ENCODE peak calls at places on chromosomes 3 and 15, in ten cellular contexts. G, U, R, T, F, I, D, C, A and Y are unnamed samples.

GRCh38 chr15:75410196-75410595 is 41.3 kb downstream of the SIN3A start:
- DNase-seq in G (no peak), U (no peak), R (no peak), T (no peak), F (no peak), I (no peak), D (no peak), C (no peak), A (no peak), Y (no peak)

GRCh38 chr3:18051312-18051711 is 308.9 kb upstream of the TBC1D5 start:
- DNase-seq in G (no peak), U (no peak), R (no peak), T (no peak), F (no peak), I (no peak), D (no peak), C (no peak), A (no peak), Y (no peak)

GRCh38 chr15:77865701-77866100 is 211.8 kb downstream of the TBC1D2B start:
- DNase-seq in G (no peak), U (no peak), R (no peak), T (no peak), F (no peak), I (no peak), D (peak), C (no peak), A (peak), Y (no peak)

GRCh38 chr3:155352900-155353490 is 59.5 kb upstream of the STRIT1 start:
- DNase-seq in G (peak), U (no peak), R (no peak), T (peak), F (no peak), I (no peak), D (no peak), C (no peak), A (no peak), Y (peak)

GRCh38 chr3:59052803-59053411 is 3.1 kb upstream of the CFAP20DC start:
- DNase-seq in G (peak), U (no peak), R (no peak), T (no peak), F (no peak), I (no peak), D (no peak), C (no peak), A (no peak), Y (no peak)

GRCh38 chr15:64568765-64569164 is 108.4 kb downstream of the ZNF609 start:
- DNase-seq in G (no peak), U (no peak), R (no peak), T (no peak), F (no peak), I (no peak), D (no peak), C (no peak), A (no peak), Y (no peak)

GRCh38 chr3:188306435-188306980 is 152.6 kb downstream of the LPP start:
- DNase-seq in G (no peak), U (no peak), R (no peak), T (no peak), F (no peak), I (no peak), D (no peak), C (no peak), A (no peak), Y (no peak)

GRCh38 chr15:57146394-57147140 is 228.1 kb downstream of the TCF12 start:
- DNase-seq in G (peak), U (no peak), R (no peak), T (no peak), F (no peak), I (no peak), D (no peak), C (no peak), A (no peak), Y (peak)

GRCh38 chr3:45026038-45026437 is at the start of gene CLEC3B:
- DNase-seq in G (no peak), U (no peak), R (no peak), T (no peak), F (no peak), I (no peak), D (no peak), C (peak), A (peak), Y (no peak)

GRCh38 chr15:77352932-77353331 is 67.0 kb downstream of the PEAK1 start:
- DNase-seq in G (no peak), U (no peak), R (no peak), T (no peak), F (no peak), I (no peak), D (no peak), C (no peak), A (no peak), Y (peak)

GRCh38 chr3:159196316-159196715 is 394.5 kb downstream of the MFSD1 start:
- DNase-seq in G (no peak), U (no peak), R (no peak), T (no peak), F (no peak), I (no peak), D (no peak), C (peak), A (no peak), Y (peak)

GRCh38 chr3:28700728-28701127 is 352.1 kb upstream of the AZI2 start:
- DNase-seq in G (no peak), U (no peak), R (no peak), T (no peak), F (no peak), I (no peak), D (no peak), C (no peak), A (no peak), Y (no peak)

GRCh38 chr3:184016820-184017671 is 638 bp downstream of the ABCC5 start:
- DNase-seq in G (peak), U (peak), R (peak), T (peak), F (peak), I (no peak), D (peak), C (no peak), A (peak), Y (peak)

GRCh38 chr3:184485256-184485655 is 76.3 kb upstream of the EPHB3 start:
- DNase-seq in G (no peak), U (no peak), R (no peak), T (no peak), F (no peak), I (no peak), D (no peak), C (no peak), A (no peak), Y (no peak)

GRCh38 chr3:104428526-104428925 is 938.2 kb upstream of the ALCAM start:
- DNase-seq in G (no peak), U (no peak), R (no peak), T (no peak), F (no peak), I (no peak), D (no peak), C (no peak), A (no peak), Y (no peak)

GRCh38 chr3:4071481-4072184 is 231.5 kb upstream of the SETMAR start:
- DNase-seq in G (no peak), U (no peak), R (no peak), T (no peak), F (no peak), I (no peak), D (no peak), C (no peak), A (no peak), Y (no peak)

GRCh38 chr3:49519266-49519665 is 35.0 kb upstream of the BSN start:
- DNase-seq in G (no peak), U (no peak), R (no peak), T (no peak), F (no peak), I (no peak), D (peak), C (no peak), A (no peak), Y (no peak)

GRCh38 chr3:146658841-146659240 is 53.7 kb upstream of the PLSCR5 start:
- DNase-seq in G (no peak), U (no peak), R (no peak), T (no peak), F (no peak), I (no peak), D (no peak), C (no peak), A (no peak), Y (no peak)

GRCh38 chr15:40248006-40248783 is 9.3 kb downstream of the PAK6 start:
- DNase-seq in G (no peak), U (no peak), R (no peak), T (no peak), F (no peak), I (no peak), D (peak), C (no peak), A (peak), Y (peak)

GRCh38 chr15:84789762-84790161 is 27.4 kb upstream of the ALPK3 start:
- DNase-seq in G (peak), U (no peak), R (no peak), T (no peak), F (no peak), I (no peak), D (no peak), C (no peak), A (no peak), Y (peak)

GRCh38 chr15:85527907-85528306 is 147.5 kb downstream of the AKAP13 start:
- DNase-seq in G (no peak), U (no peak), R (no peak), T (no peak), F (no peak), I (no peak), D (no peak), C (peak), A (no peak), Y (peak)

GRCh38 chr3:18423401-18424212 is 1.5 kb downstream of the SATB1 start:
- DNase-seq in G (no peak), U (no peak), R (no peak), T (no peak), F (no peak), I (no peak), D (peak), C (no peak), A (peak), Y (peak)

GRCh38 chr15:77461486-77461885 is 40.8 kb downstream of the HMG20A start:
- DNase-seq in G (no peak), U (no peak), R (no peak), T (no peak), F (no peak), I (no peak), D (no peak), C (no peak), A (no peak), Y (no peak)

GRCh38 chr15:74432968-74433591 is 678 bp downstream of the SEMA7A start:
- DNase-seq in G (no peak), U (no peak), R (no peak), T (no peak), F (no peak), I (no peak), D (peak), C (no peak), A (no peak), Y (no peak)

GRCh38 chr3:79086514-79086913 is 681.3 kb downstream of the ROBO1 start:
- DNase-seq in G (peak), U (no peak), R (no peak), T (peak), F (no peak), I (no peak), D (peak), C (peak), A (no peak), Y (peak)

GRCh38 chr3:100777271-100777670 is 68.0 kb downstream of the TFG start:
- DNase-seq in G (no peak), U (no peak), R (no peak), T (no peak), F (no peak), I (no peak), D (no peak), C (no peak), A (no peak), Y (no peak)

GRCh38 chr3:70067860-70068479 is 68.4 kb downstream of the SAMMSON start:
- DNase-seq in G (no peak), U (no peak), R (no peak), T (no peak), F (no peak), I (no peak), D (no peak), C (no peak), A (no peak), Y (no peak)

GRCh38 chr3:112109313-112109712 is 23.1 kb downstream of the C3orf52 start:
- DNase-seq in G (peak), U (no peak), R (no peak), T (no peak), F (no peak), I (no peak), D (no peak), C (no peak), A (no peak), Y (peak)